ENCODE peak calls at places on chromosomes 5 and 9, in five cellular contexts. G is AG04449, O is NCI-H345, C is GM03348, S is heart right ventricle. R is an unnamed sample.

GRCh38 chr5:148384389-148384756 is 615 bp downstream of the FBXO38 start:
- DNase-seq in G (no peak), O (no peak), C (peak), S (no peak), R (no peak)

GRCh38 chr5:148833925-148834324 is 7.5 kb downstream of the ADRB2 start:
- DNase-seq in G (no peak), O (no peak), C (no peak), S (no peak), R (no peak)

GRCh38 chr9:117815948-117816347 is 111.7 kb downstream of the TLR4 start:
- DNase-seq in G (no peak), O (no peak), C (no peak), S (no peak), R (no peak)

GRCh38 chr9:21455320-21455719 is 15.1 kb downstream of the IFNA1 start:
- DNase-seq in G (no peak), O (no peak), C (peak), S (no peak), R (peak)

GRCh38 chr5:92391-93220 is 638 bp downstream of the PLEKHG4B start:
- DNase-seq in G (no peak), O (peak), C (no peak), S (no peak), R (no peak)

GRCh38 chr5:107917983-107918382 is 247.2 kb upstream of the EFNA5 start:
- DNase-seq in G (no peak), O (no peak), C (peak), S (no peak), R (no peak)

GRCh38 chr5:39197556-39197955 is 21.8 kb downstream of the FYB1 start:
- DNase-seq in G (no peak), O (no peak), C (no peak), S (no peak), R (no peak)

GRCh38 chr5:94027145-94027544 is 285.7 kb upstream of the POU5F2 start:
- DNase-seq in G (no peak), O (no peak), C (no peak), S (no peak), R (no peak)

GRCh38 chr9:87567047-87567446 is 69.4 kb downstream of the DAPK1 start:
- DNase-seq in G (no peak), O (no peak), C (no peak), S (no peak), R (no peak)

GRCh38 chr5:151081426-151082273 is 816 bp upstream of the TNIP1 start:
- DNase-seq in G (no peak), O (peak), C (no peak), S (no peak), R (no peak)

GRCh38 chr5:173880306-173880985 is 7.7 kb upstream of the CPEB4 start:
- DNase-seq in G (peak), O (no peak), C (peak), S (no peak), R (peak)